ENCODE peak calls at places on chromosomes 16 and 17, in four cellular contexts. K is GM12878, P is K562, N is HepG2. A is an unnamed sample.

GRCh38 chr16:528111-529011 is 849 bp downstream of the CAPN15 start:
- DNase-seq in K (no peak), P (peak; percentile 79), N (no peak), A (peak; percentile 44)

GRCh38 chr17:39988206-39988810 is 7.7 kb downstream of the PSMD3 start:
- DNase-seq in K (no peak), P (no peak), N (no peak), A (no peak)

GRCh38 chr17:68468334-68468733 is 11.0 kb upstream of the WIPI1 start:
- DNase-seq in K (no peak), P (no peak), N (no peak), A (no peak)

GRCh38 chr17:33753452-33753851 is 460.4 kb upstream of the ASIC2 start:
- DNase-seq in K (no peak), P (peak; percentile 22), N (no peak), A (no peak)

GRCh38 chr17:32772453-32773025 is 104.4 kb downstream of the MYO1D start:
- DNase-seq in K (peak; percentile 28), P (no peak), N (no peak), A (no peak)

GRCh38 chr17:36864827-36865320 is 72.4 kb upstream of the LHX1 start:
- DNase-seq in K (no peak), P (no peak), N (no peak), A (no peak)

GRCh38 chr17:49515196-49515770 is 20.2 kb downstream of the NGFR start:
- DNase-seq in K (peak; percentile 55), P (peak; percentile 77), N (peak; percentile 79), A (peak; percentile 73)

GRCh38 chr16:82699262-82699661 is 72.5 kb downstream of the CDH13 start:
- DNase-seq in K (no peak), P (no peak), N (no peak), A (no peak)

GRCh38 chr16:23914935-23915549 is 79.3 kb downstream of the PRKCB start:
- DNase-seq in K (no peak), P (no peak), N (no peak), A (no peak)

GRCh38 chr17:78645421-78646295 is 68.5 kb upstream of the DNAH17 start:
- DNase-seq in K (peak; percentile 70), P (peak; percentile 28), N (no peak), A (no peak)

GRCh38 chr17:57004944-57005579 is 27.1 kb downstream of the SCPEP1 start:
- DNase-seq in K (peak; percentile 71), P (peak; percentile 25), N (no peak), A (no peak)

GRCh38 chr17:51029142-51029541 is 91.5 kb downstream of the SPAG9 start:
- DNase-seq in K (no peak), P (no peak), N (no peak), A (no peak)

GRCh38 chr17:38875477-38876080 is 5.7 kb downstream of the LASP1 start:
- DNase-seq in K (no peak), P (no peak), N (no peak), A (no peak)

GRCh38 chr17:197352-197751 is 15.9 kb upstream of the DOC2B start:
- DNase-seq in K (no peak), P (no peak), N (no peak), A (no peak)

GRCh38 chr17:202501-202951 is 21.1 kb upstream of the DOC2B start:
- DNase-seq in K (no peak), P (no peak), N (no peak), A (peak; percentile 9)

GRCh38 chr17:200604-200985 is 19.1 kb upstream of the DOC2B start:
- DNase-seq in K (no peak), P (no peak), N (no peak), A (peak; percentile 1)

GRCh38 chr17:199195-199604 is 17.8 kb upstream of the DOC2B start:
- DNase-seq in K (no peak), P (no peak), N (no peak), A (no peak)

DNA sequence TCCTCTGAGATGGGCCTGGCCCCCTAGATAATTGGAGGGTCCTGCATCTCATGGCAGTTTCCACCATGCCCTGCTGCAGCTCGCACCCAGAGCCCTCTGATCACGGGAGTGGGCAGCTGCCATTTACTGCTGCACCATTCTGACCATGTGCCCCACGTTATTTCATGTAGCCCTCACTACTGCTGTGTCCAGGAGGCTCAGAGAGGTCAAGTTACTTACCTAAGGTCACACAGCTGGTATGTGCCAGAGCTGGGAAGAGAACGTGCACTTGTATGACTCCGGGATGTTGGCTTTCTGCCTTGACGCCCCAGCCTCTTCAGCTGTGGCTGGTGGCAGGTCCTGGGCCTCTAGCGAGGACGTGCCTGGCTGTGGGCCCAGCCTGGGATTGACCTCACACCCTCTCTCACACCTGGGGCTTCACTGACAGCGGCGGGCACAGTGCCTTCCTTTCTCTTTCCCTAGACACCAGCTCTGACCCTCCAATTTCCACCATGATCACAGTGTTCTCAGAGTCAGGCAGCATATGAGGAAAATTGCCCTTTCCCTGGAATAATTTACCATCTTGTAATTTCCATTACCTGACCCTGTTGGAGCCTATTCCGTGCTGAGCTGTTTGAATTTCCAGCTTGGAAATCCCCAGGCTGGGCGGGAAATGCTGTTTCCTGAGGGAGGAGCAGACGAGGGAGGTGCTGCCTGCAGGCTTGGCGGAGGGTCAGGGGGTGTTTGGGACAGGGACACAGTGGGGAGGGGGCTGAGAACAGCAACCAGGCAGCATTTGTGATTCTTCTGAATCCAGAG is 18.6 kb upstream of the DOC2B start:
- DNase-seq in K (no peak), P (no peak), N (no peak), A (peak; percentile 27)
- TF ChIP-seq NR2C2 in K (no peak), P (no peak), N (no peak), A (no peak)

DNA sequence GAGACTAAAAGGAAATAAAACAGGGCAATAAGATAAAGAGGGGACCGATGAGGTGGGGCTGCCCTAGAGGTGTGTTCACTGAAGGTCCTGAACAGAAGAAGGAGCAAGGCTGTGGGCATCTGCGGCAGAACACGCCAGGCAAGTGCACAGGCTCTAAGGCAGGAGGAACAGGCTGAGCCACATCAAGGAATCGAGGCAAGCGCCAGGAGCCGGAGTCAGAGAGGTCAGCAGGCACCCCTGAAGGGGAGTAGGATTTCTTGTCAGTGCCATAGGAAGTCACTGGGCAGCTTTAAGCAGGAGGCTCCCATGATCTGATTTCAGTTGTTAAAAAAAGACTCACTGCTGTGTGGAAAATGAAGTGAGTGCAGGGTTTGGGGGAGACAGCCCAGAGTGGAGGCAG is 186.5 kb downstream of the KATNIP start:
- DNase-seq in K (no peak), P (no peak), N (no peak), A (no peak)
- TF ChIP-seq USF2 in K (no peak), P (no peak), N (no peak), A (no peak)

DNA sequence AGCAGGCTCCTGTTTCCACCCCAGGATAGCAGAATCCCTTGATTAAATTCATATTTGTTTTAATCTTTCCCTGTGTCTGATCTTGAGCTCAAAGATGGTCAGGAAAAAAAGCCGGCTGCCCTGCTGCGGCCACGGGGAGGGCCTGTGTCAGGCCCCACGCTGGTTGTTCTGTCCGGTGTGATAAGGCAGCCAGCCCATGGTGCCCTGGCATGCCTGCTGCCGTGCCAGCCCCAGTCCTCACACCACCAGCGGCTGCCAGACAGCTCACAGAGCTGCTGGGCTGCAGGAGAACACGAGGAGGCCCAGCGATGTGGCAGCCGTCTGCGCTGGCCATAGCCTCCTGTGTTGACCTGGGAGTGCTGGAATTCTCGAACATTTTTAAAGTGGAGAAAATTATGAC is 34.7 kb upstream of the BRD7 start:
- DNase-seq in K (no peak), P (no peak), N (no peak), A (no peak)
- TF ChIP-seq MAX in K (no peak), P (no peak), N (no peak), A (no peak)

DNA sequence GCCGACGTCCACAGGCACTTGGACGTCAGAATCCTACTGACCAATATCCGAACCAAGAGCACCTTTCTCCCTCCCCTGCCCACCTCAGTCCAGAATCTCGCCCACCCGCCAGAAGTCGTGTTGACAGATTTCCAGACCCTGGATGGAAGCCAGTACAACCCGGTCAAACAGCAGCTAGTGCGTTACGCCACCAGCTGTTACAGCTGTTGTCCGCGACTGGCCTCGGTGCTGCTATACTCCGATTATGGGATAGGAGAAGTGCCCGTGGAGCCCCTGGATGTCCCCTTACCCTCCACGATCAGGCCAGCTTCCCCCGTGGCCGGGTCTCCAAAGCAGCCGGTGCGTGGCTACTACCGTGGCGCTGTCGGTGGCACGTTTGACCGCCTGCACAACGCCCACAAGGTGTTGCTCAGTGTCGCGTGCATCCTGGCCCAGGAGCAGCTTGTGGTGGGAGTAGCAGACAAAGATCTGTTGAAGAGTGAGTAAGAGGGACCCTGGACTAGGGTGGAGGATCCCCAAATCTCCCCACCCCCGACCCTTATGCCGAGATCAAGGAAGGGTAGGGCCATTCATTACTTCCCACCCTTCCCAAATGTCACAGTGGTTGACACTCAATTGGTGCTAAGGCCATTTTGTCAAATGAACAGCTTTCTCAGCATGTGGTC is 1.0 kb downstream of the COASY start:
- DNase-seq in K (no peak), P (peak; percentile 59), N (peak; percentile 54), A (no peak)
- TF ChIP-seq NR2C2 in K (no peak), P (no peak), N (no peak), A (no peak)

GRCh38 chr17:45364531-45365390 is 47.9 kb upstream of the MAP3K14 start:
- DNase-seq in K (no peak), P (no peak), N (no peak), A (peak; percentile 79)
- TF ChIP-seq USF2 in K (no peak), P (no peak), N (no peak), A (peak; percentile 27)

DNA sequence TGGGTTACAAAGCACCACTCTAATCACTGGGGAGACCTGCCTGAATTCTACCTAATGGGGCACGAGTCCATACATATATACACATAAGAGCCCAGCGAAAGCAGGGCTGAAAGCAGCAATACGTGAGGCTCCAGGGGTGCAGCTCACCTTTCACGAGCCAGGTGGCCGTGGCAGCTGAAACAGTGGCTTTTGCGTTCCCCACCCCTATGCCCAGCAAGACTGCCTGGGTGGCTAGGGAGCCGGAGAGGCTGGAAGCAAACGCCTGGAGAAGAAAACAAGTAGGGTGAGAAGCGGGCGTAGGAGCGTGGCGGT is 618 bp downstream of the RUSF1 start:
- DNase-seq in K (no peak), P (no peak), N (no peak), A (no peak)
- TF ChIP-seq MAX in K (no peak), P (no peak), N (no peak), A (no peak)

GRCh38 chr16:30858829-30859423 is 35.0 kb downstream of the BCL7C start:
- DNase-seq in K (no peak), P (no peak), N (peak; percentile 52), A (no peak)
- TF ChIP-seq NR2C2 in K (no peak), P (no peak), N (no peak), A (no peak)